ENCODE peak calls at places on chromosome 10, in ten cellular contexts. L is AG08395, S is ELR, U is body of pancreas, A is nephron progenitor cell, H is EH, N is endothelial cell, M is adipocyte, Z is caudate nucleus, Y is AG09309. G is an unnamed sample.

GRCh38 chr10:70905071-70906021 is 17.0 kb upstream of the PCBD1 start:
- DNase-seq in L (no peak), H (no peak), Y (no peak), N (no peak), Z (no peak), U (no peak), A (no peak), M (no peak), S (no peak), G (no peak)

GRCh38 chr10:21732067-21732772 is 198.2 kb downstream of the MLLT10 start:
- DNase-seq in Y (peak; percentile 42), U (peak; percentile 63), L (peak; percentile 82), H (peak; percentile 78), N (peak; percentile 79), Z (peak; percentile 13), S (peak; percentile 77), M (peak; percentile 83), A (peak; percentile 74), G (peak; percentile 83)

GRCh38 chr10:80491251-80492102 is 37.4 kb downstream of the TSPAN14 start:
- DNase-seq in Z (no peak), U (no peak), N (no peak), M (no peak), S (no peak), L (no peak), Y (no peak), A (no peak), H (no peak), G (no peak)

GRCh38 chr10:102542800-102543418 is 39.1 kb downstream of the SUFU start:
- DNase-seq in M (peak; percentile 57), A (no peak), L (no peak), Z (no peak), U (no peak), H (peak; percentile 69), N (no peak), S (peak; percentile 56), Y (peak; percentile 50), G (no peak)

GRCh38 chr10:95350212-95350829 is 59.5 kb upstream of the PDLIM1 start:
- DNase-seq in Y (peak; percentile 14), L (peak; percentile 32), H (no peak), M (peak; percentile 68), A (no peak), U (peak; percentile 24), Z (no peak), N (no peak), S (no peak), G (peak; percentile 50)

GRCh38 chr10:88386878-88387773 is 196.0 kb downstream of the RNLS start:
- DNase-seq in Y (no peak), U (peak; percentile 50), H (peak; percentile 59), S (peak; percentile 29), Z (peak; percentile 5), L (peak; percentile 45), N (no peak), M (peak; percentile 89), A (no peak), G (peak; percentile 37)

GRCh38 chr10:131857156-131858117 is 43.4 kb upstream of the PPP2R2D start:
- DNase-seq in L (no peak), H (no peak), N (no peak), Z (no peak), Y (no peak), M (no peak), A (no peak), U (no peak), S (no peak), G (no peak)

GRCh38 chr10:47044741-47045140 is 133.5 kb downstream of the PTPN20 start:
- DNase-seq in Z (no peak), U (peak; percentile 9), M (no peak), H (peak; percentile 14), A (no peak), L (no peak), S (no peak), Y (no peak), N (no peak), G (no peak)

GRCh38 chr10:69696073-69696731 is 66.2 kb downstream of the FAM241B start:
- DNase-seq in M (peak; percentile 83), U (peak; percentile 33), L (peak; percentile 76), Y (peak; percentile 73), A (peak; percentile 51), Z (no peak), H (peak; percentile 96), N (peak; percentile 46), S (peak; percentile 91), G (peak; percentile 63)

GRCh38 chr10:13758761-13759160 is 172.0 kb downstream of the PRPF18 start:
- DNase-seq in Y (no peak), A (no peak), N (no peak), L (no peak), M (peak; percentile 44), U (no peak), S (no peak), H (peak; percentile 18), Z (no peak), G (no peak)

GRCh38 chr10:46525824-46526681 is 30.4 kb downstream of the GPRIN2 start:
- DNase-seq in L (no peak), N (no peak), Z (no peak), H (no peak), A (peak; percentile 1), M (no peak), U (no peak), Y (no peak), S (no peak), G (no peak)

GRCh38 chr10:7890802-7891201 is 72.5 kb downstream of the TAF3 start:
- DNase-seq in H (no peak), Y (no peak), M (no peak), S (no peak), Z (no peak), A (no peak), N (no peak), U (no peak), L (peak; percentile 13), G (no peak)

GRCh38 chr10:44949915-44950314 is 9.7 kb upstream of the RASSF4 start:
- DNase-seq in Z (no peak), U (no peak), S (no peak), M (no peak), A (no peak), H (no peak), N (no peak), L (no peak), Y (no peak), G (no peak)

GRCh38 chr10:51014680-51015425 is 59.4 kb upstream of the PRKG1 start:
- DNase-seq in L (peak; percentile 48), S (no peak), A (no peak), N (no peak), Y (no peak), M (peak; percentile 74), U (no peak), H (peak; percentile 44), Z (no peak), G (no peak)

GRCh38 chr10:108049668-108050067 is 885.2 kb upstream of the SORCS1 start:
- DNase-seq in S (no peak), L (no peak), U (no peak), M (no peak), N (no peak), Y (no peak), H (no peak), Z (no peak), A (no peak), G (no peak)

GRCh38 chr10:89295597-89295996 is 6.2 kb upstream of the IFIT2 start:
- DNase-seq in L (peak; percentile 77), H (peak; percentile 82), Z (no peak), S (peak; percentile 49), Y (no peak), U (no peak), M (peak; percentile 86), A (no peak), N (no peak), G (no peak)

GRCh38 chr10:22927661-22928403 is at the start of gene ARMC3:
- DNase-seq in N (peak; percentile 95), U (peak; percentile 82), Y (no peak), L (peak; percentile 40), Z (peak; percentile 37), A (peak; percentile 78), S (peak; percentile 52), M (peak; percentile 29), H (peak; percentile 11), G (peak; percentile 10)

GRCh38 chr10:111954364-111954763 is 229.2 kb downstream of the GPAM start:
- DNase-seq in U (no peak), Y (no peak), S (no peak), A (no peak), H (no peak), Z (no peak), M (no peak), L (no peak), N (no peak), G (no peak)

GRCh38 chr10:113808168-113808567 is 45.7 kb downstream of the DCLRE1A start:
- DNase-seq in L (no peak), U (no peak), M (no peak), S (no peak), H (no peak), N (no peak), Y (no peak), Z (no peak), A (no peak), G (no peak)

GRCh38 chr10:113788604-113789083 is 37.2 kb downstream of the PLEKHS1 start:
- DNase-seq in M (peak; percentile 97), L (peak; percentile 91), U (peak; percentile 34), H (peak; percentile 96), N (no peak), A (no peak), Y (peak; percentile 91), Z (no peak), S (peak; percentile 87), G (peak; percentile 90)

GRCh38 chr10:61397175-61397986 is 55.8 kb downstream of the TMEM26 start:
- DNase-seq in Y (peak; percentile 76), A (no peak), N (no peak), M (peak; percentile 33), H (peak; percentile 14), U (no peak), L (peak; percentile 24), S (peak; percentile 1), Z (no peak), G (no peak)

GRCh38 chr10:132536241-132536963 is 1.2 kb upstream of the INPP5A start:
- DNase-seq in N (no peak), H (no peak), U (peak; percentile 59), L (no peak), Y (no peak), M (no peak), A (no peak), Z (no peak), S (peak; percentile 39), G (no peak)

GRCh38 chr10:86962981-86963310 is 4.5 kb downstream of the SNCG start:
- DNase-seq in A (no peak), M (no peak), U (no peak), Y (no peak), Z (no peak), H (no peak), N (no peak), L (no peak), S (no peak), G (no peak)

GRCh38 chr10:125174360-125174759 is 14.0 kb upstream of the CTBP2 start:
- DNase-seq in H (no peak), L (no peak), M (no peak), N (no peak), Y (no peak), S (no peak), U (no peak), A (no peak), Z (no peak), G (no peak)

GRCh38 chr10:115432188-115432819 is 339.1 kb downstream of the ATRNL1 start:
- DNase-seq in M (peak; percentile 64), Y (no peak), H (peak; percentile 7), L (peak; percentile 3), S (peak; percentile 34), Z (no peak), U (no peak), N (no peak), A (no peak), G (peak; percentile 17)

GRCh38 chr10:96400465-96400864 is 41.7 kb upstream of the OPALIN start:
- DNase-seq in S (no peak), A (no peak), H (no peak), M (no peak), Y (no peak), U (no peak), N (no peak), L (peak; percentile 7), Z (no peak), G (no peak)

GRCh38 chr10:88989423-88989822 is 1.2 kb upstream of the FAS start:
- DNase-seq in Z (no peak), M (no peak), A (no peak), L (no peak), Y (no peak), N (no peak), U (no peak), H (no peak), S (no peak), G (no peak)

GRCh38 chr10:71589617-71590551 is 129.7 kb downstream of the C10orf105 start:
- DNase-seq in S (no peak), N (no peak), Z (no peak), L (no peak), M (peak; percentile 10), A (no peak), H (no peak), U (no peak), Y (no peak), G (no peak)

G was measured in fibroblast of the conjunctiva.